ENCODE peak calls at places on chromosomes 16 and 17, in five cellular contexts. A is germinal center, P is upper lobe of left lung, V is AG09319, H is omental fat pad. K is an unnamed sample.

GRCh38 chr17:17765359-17765758 is 71.4 kb downstream of the SREBF1 start:
- DNase-seq in A (no peak), P (no peak), V (no peak), H (no peak), K (no peak)

GRCh38 chr16:49970818-49971431 is 54.1 kb upstream of the CNEP1R1 start:
- DNase-seq in A (no peak), P (no peak), V (no peak), H (no peak), K (no peak)

GRCh38 chr16:47858333-47859067 is 297.3 kb downstream of the ABCC12 start:
- DNase-seq in A (no peak), P (no peak), V (no peak), H (no peak), K (no peak)

GRCh38 chr16:8623634-8624033 is 2.1 kb downstream of the METTL22 start:
- DNase-seq in A (no peak), P (no peak), V (no peak), H (no peak), K (no peak)

GRCh38 chr17:6501359-6501758 is 55.0 kb downstream of the PITPNM3 start:
- DNase-seq in A (no peak), P (no peak), V (no peak), H (no peak), K (no peak)

GRCh38 chr16:69855587-69855986 is 93.5 kb downstream of the WWP2 start:
- DNase-seq in A (no peak), P (no peak), V (no peak), H (no peak), K (no peak)

GRCh38 chr17:1959871-1960569 is 65.1 kb downstream of the RTN4RL1 start:
- DNase-seq in A (no peak), P (no peak), V (peak; percentile 19), H (no peak), K (no peak)

GRCh38 chr17:28334176-28334575 is 1.1 kb downstream of the IFT20 start:
- DNase-seq in A (no peak), P (no peak), V (no peak), H (no peak), K (no peak)

GRCh38 chr16:22161999-22162657 is at the start of gene SDR42E2:
- DNase-seq in A (peak; percentile 83), P (peak; percentile 85), V (no peak), H (no peak), K (no peak)

GRCh38 chr17:11720816-11721215 is 122.5 kb downstream of the DNAH9 start:
- DNase-seq in A (no peak), P (no peak), V (no peak), H (no peak), K (no peak)

GRCh38 chr16:27253526-27253930 is 15.0 kb downstream of the NSMCE1 start:
- DNase-seq in A (no peak), P (no peak), V (peak; percentile 35), H (no peak), K (no peak)

GRCh38 chr17:50902768-50903353 is 36.7 kb upstream of the TOB1 start:
- DNase-seq in A (no peak), P (no peak), V (no peak), H (no peak), K (no peak)

GRCh38 chr17:12789976-12790805 is 893 bp downstream of the ARHGAP44 start:
- DNase-seq in A (no peak), P (peak; percentile 11), V (no peak), H (no peak), K (no peak)

GRCh38 chr16:17374668-17375255 is 96.0 kb downstream of the XYLT1 start:
- DNase-seq in A (no peak), P (no peak), V (no peak), H (no peak), K (no peak)

GRCh38 chr16:72434159-72434558 is 262.2 kb upstream of the PMFBP1 start:
- DNase-seq in A (no peak), P (no peak), V (no peak), H (no peak), K (no peak)

GRCh38 chr17:5042152-5043022 is 7.2 kb upstream of the SLC52A1 start:
- DNase-seq in A (no peak), P (no peak), V (no peak), H (no peak), K (no peak)